ENCODE peak calls at places on chromosomes 7 and 10, in five cellular contexts. N, W, J, Z and A are unnamed samples.

GRCh38 chr7:1685000-1685624 is 15.0 kb downstream of the ELFN1 start:
- DNase-seq in N (no peak), W (no peak), J (no peak), Z (no peak), A (no peak)

GRCh38 chr10:133422223-133422820 is 2.1 kb downstream of the SPRN start:
- DNase-seq in N (no peak), W (no peak), J (no peak), Z (no peak), A (no peak)

GRCh38 chr10:49552277-49552676 is 13.4 kb upstream of the ERCC6 start:
- DNase-seq in N (no peak), W (no peak), J (no peak), Z (no peak), A (no peak)

GRCh38 chr7:125878235-125878928 is 948.8 kb upstream of the POT1 start:
- DNase-seq in N (no peak), W (no peak), J (no peak), Z (no peak), A (no peak)

GRCh38 chr7:84384417-84384816 is 189.8 kb upstream of the SEMA3A start:
- DNase-seq in N (no peak), W (no peak), J (no peak), Z (no peak), A (no peak)

GRCh38 chr7:42739591-42739990 is 172.3 kb downstream of the C7orf25 start:
- DNase-seq in N (no peak), W (no peak), J (no peak), Z (peak; percentile 18), A (no peak)

GRCh38 chr7:148911626-148912025 is 27.5 kb upstream of the EZH2 start:
- DNase-seq in N (no peak), W (no peak), J (no peak), Z (no peak), A (no peak)

GRCh38 chr10:95756061-95756751 is at the start of gene ENTPD1:
- DNase-seq in N (no peak), W (no peak), J (peak; percentile 44), Z (no peak), A (peak; percentile 16)

GRCh38 chr10:132294561-132295320 is 13.0 kb downstream of the STK32C start:
- DNase-seq in N (no peak), W (no peak), J (peak; percentile 28), Z (no peak), A (no peak)

GRCh38 chr7:64559206-64559605 is 3.7 kb downstream of the ZNF680 start:
- DNase-seq in N (no peak), W (no peak), J (no peak), Z (peak; percentile 63), A (no peak)

GRCh38 chr7:30453859-30454258 is 24.7 kb downstream of the NOD1 start:
- DNase-seq in N (no peak), W (no peak), J (peak; percentile 23), Z (no peak), A (no peak)

GRCh38 chr10:51881213-51881612 is 181.8 kb upstream of the CSTF2T start:
- DNase-seq in N (no peak), W (no peak), J (no peak), Z (no peak), A (no peak)

GRCh38 chr10:113273151-113273876 is 279.5 kb upstream of the HABP2 start:
- DNase-seq in N (no peak), W (no peak), J (peak; percentile 52), Z (peak; percentile 21), A (peak; percentile 14)

GRCh38 chr10:130748409-130749057 is 563.0 kb downstream of the TCERG1L start:
- DNase-seq in N (no peak), W (no peak), J (no peak), Z (no peak), A (no peak)

GRCh38 chr10:85100495-85100894 is 772.1 kb downstream of the CCSER2 start:
- DNase-seq in N (no peak), W (no peak), J (no peak), Z (no peak), A (no peak)

GRCh38 chr10:35700490-35700887 is 58.4 kb upstream of the FZD8 start:
- DNase-seq in N (no peak), W (no peak), J (no peak), Z (peak; percentile 15), A (no peak)

GRCh38 chr7:71404701-71405345 is 272.9 kb downstream of the GALNT17 start:
- DNase-seq in N (no peak), W (no peak), J (no peak), Z (no peak), A (no peak)